ENCODE peak calls at places on chromosomes 3 and 15, in eight cellular contexts. H is right cardiac atrium, U is lung, A is RCC 7860, M is neuronal stem cell, T is smooth muscle cell of the brain vasculature, L is pons, V is WERI-Rb-1. O is an unnamed sample.

GRCh38 chr15:60471314-60471713 is 7.6 kb downstream of the ICE2 start:
- DNase-seq in H (no peak), U (no peak), A (no peak), M (no peak), T (no peak), L (no peak), V (no peak), O (no peak)

GRCh38 chr15:47715856-47716445 is 1.4 kb upstream of the SEMA6D start:
- DNase-seq in H (peak), U (no peak), A (no peak), M (peak), T (no peak), L (peak), V (no peak), O (no peak)

GRCh38 chr3:174614046-174614445 is 245.1 kb upstream of the NAALADL2 start:
- DNase-seq in H (no peak), U (no peak), A (no peak), M (no peak), T (no peak), L (no peak), V (no peak), O (no peak)

GRCh38 chr3:12946661-12947316 is 105.4 kb upstream of the RPL32 start:
- DNase-seq in H (no peak), U (no peak), A (no peak), M (no peak), T (no peak), L (peak), V (no peak), O (no peak)

GRCh38 chr15:20348900-20349773 is 192.5 kb downstream of the GOLGA6L6 start:
- DNase-seq in H (peak), U (peak), A (no peak), M (no peak), T (no peak), L (no peak), V (peak), O (no peak)

GRCh38 chr3:151578495-151578894 is 117.6 kb upstream of the IGSF10 start:
- DNase-seq in H (no peak), U (no peak), A (no peak), M (no peak), T (no peak), L (no peak), V (no peak), O (no peak)

GRCh38 chr3:46368569-46368968 is 2.2 kb upstream of the CCR5 start:
- DNase-seq in H (peak), U (peak), A (no peak), M (no peak), T (no peak), L (peak), V (no peak), O (no peak)

GRCh38 chr3:169966086-169966950 is at the start of gene SEC62:
- DNase-seq in H (peak), U (peak), A (peak), M (peak), T (peak), L (peak), V (peak), O (peak)

GRCh38 chr15:69987492-69988482 is 109.9 kb downstream of the TLE3 start:
- DNase-seq in H (no peak), U (no peak), A (no peak), M (no peak), T (no peak), L (no peak), V (no peak), O (no peak)

GRCh38 chr3:40130721-40131120 is 178.8 kb upstream of the EIF1B start:
- DNase-seq in H (no peak), U (no peak), A (no peak), M (no peak), T (no peak), L (no peak), V (no peak), O (no peak)